ENCODE peak calls at places on chromosomes 12 and 14, in six cellular contexts. L, Y, E, H, U and J are unnamed samples. For H3K4me1, the result is how much of the 10 kb centered on the place peaks cover.

GRCh38 chr14:69263771-69264170 is 3.8 kb downstream of the GALNT16 start:
- DNase-seq in U (no peak), L (no peak), Y (no peak), H (no peak), E (no peak), J (no peak)

GRCh38 chr12:108915632-108916133 is 35.8 kb downstream of the DAO start:
- DNase-seq in Y (no peak), U (no peak), E (no peak), H (no peak), L (no peak), J (no peak)

GRCh38 chr12:55734595-55734994 is 5.8 kb upstream of the CD63 start:
- DNase-seq in H (no peak), L (no peak), U (no peak), E (no peak), Y (no peak), J (no peak)

GRCh38 chr12:64912501-64912900 is 88.1 kb downstream of the TBC1D30 start:
- DNase-seq in Y (no peak), H (no peak), L (no peak), U (no peak), E (no peak), J (no peak)

GRCh38 chr12:91744613-91745012 is 401.0 kb downstream of the BTG1 start:
- DNase-seq in H (no peak), Y (no peak), E (no peak), L (no peak), U (no peak), J (no peak)

GRCh38 chr12:87845995-87846483 is 183.2 kb downstream of the C12orf50 start:
- DNase-seq in E (no peak), Y (no peak), L (peak), U (no peak), H (no peak), J (no peak)

GRCh38 chr12:66191547-66192126 is 2.6 kb downstream of the IRAK3 start:
- DNase-seq in H (no peak), Y (no peak), L (no peak), U (no peak), E (no peak), J (no peak)

GRCh38 chr12:82574191-82574590 is 112.5 kb upstream of the TMTC2 start:
- DNase-seq in U (no peak), Y (no peak), L (no peak), E (no peak), H (no peak), J (no peak)

GRCh38 chr12:58176296-58176869 is 235.0 kb downstream of the ATP23 start:
- DNase-seq in Y (no peak), E (peak), U (no peak), H (no peak), L (peak), J (peak)

GRCh38 chr14:103880334-103880985 is 33.1 kb upstream of the PPP1R13B start:
- DNase-seq in U (peak), E (no peak), H (peak), Y (no peak), L (peak), J (peak)

GRCh38 chr12:80262372-80263170 is 163.2 kb downstream of the OTOGL start:
- DNase-seq in U (no peak), L (no peak), E (no peak), H (no peak), Y (no peak), J (no peak)

GRCh38 chr12:109621271-109621671 is 47.7 kb downstream of the MVK start:
- DNase-seq in U (no peak), Y (no peak), H (no peak), L (no peak), E (no peak), J (no peak)

GRCh38 chr12:4293299-4293941 is 19.9 kb downstream of the CCND2 start:
- DNase-seq in E (no peak), U (no peak), Y (no peak), H (no peak), L (no peak), J (no peak)

GRCh38 chr12:116263844-116264243 is 13.6 kb downstream of the MED13L start:
- DNase-seq in L (peak), H (no peak), Y (no peak), U (no peak), E (no peak), J (no peak)

GRCh38 chr12:92469837-92470236 is 233.0 kb upstream of the PLEKHG7 start:
- DNase-seq in U (no peak), Y (no peak), E (peak), H (peak), L (no peak), J (no peak)

GRCh38 chr14:54647378-54647777 is 80.5 kb downstream of the SAMD4A start:
- DNase-seq in U (no peak), H (no peak), Y (no peak), E (no peak), L (no peak), J (no peak)

GRCh38 chr14:73896521-73896920 is 9.9 kb downstream of the ZNF410 start:
- DNase-seq in E (no peak), H (no peak), U (no peak), Y (no peak), L (no peak), J (no peak)

GRCh38 chr12:51415931-51416330 is 8.7 kb upstream of the SLC4A8 start:
- DNase-seq in H (no peak), L (no peak), Y (no peak), U (no peak), E (no peak), J (no peak)

GRCh38 chr14:30638926-30639325 is 16.8 kb downstream of the SCFD1 start:
- DNase-seq in Y (no peak), E (no peak), L (no peak), U (no peak), H (no peak), J (no peak)

GRCh38 chr14:34364201-34364600 is 97.8 kb downstream of the SPTSSA start:
- DNase-seq in E (no peak), L (no peak), U (no peak), H (no peak), Y (no peak), J (no peak)

GRCh38 chr14:34365309-34365915 is 96.6 kb downstream of the SPTSSA start:
- DNase-seq in U (no peak), H (no peak), Y (no peak), E (peak), L (peak), J (no peak)

GRCh38 chr14:34372766-34373165 is 89.3 kb downstream of the SPTSSA start:
- DNase-seq in L (no peak), H (no peak), E (no peak), Y (no peak), U (no peak), J (no peak)

GRCh38 chr14:34368115-34368970 is 93.7 kb downstream of the SPTSSA start:
- DNase-seq in H (no peak), U (no peak), L (no peak), Y (no peak), E (peak), J (peak)

DNA sequence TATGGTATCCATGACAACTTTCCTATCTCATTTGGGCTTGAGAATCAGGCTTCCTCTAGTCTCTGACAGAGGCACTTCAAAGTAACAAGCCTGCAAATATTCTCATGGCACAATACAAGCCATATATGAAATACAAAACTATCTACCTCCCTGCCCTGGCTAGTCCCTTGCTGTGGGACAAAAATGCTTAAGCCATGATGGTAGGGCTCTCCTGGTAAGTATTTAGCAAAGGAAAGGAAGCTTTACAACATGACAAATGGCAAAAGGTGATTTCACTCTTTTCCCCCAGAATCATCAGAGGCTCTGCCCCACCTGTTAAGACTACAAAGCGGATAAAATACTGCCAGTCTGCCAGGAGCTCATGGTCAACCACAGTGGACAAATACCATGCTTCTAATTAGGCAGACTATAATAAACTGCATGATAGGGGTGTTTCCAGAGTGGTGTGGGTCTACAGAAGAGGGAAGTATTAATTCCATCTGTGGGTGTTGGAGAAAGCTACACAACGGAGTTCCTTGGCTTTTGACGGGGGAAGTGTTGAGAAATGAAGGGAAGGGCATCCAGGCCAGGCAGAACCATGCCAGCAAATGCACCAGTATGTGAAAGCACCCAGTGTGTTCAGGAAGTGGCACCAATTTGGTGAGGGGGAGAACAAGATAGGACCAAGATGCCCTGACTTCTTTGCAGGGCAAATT is 92.9 kb downstream of the SPTSSA start:
- DNase-seq in L (no peak), U (no peak), H (no peak), E (no peak), Y (no peak), J (no peak)
- H3K27ac ChIP-seq in L (no peak), U (no peak), H (no peak), E (peak), Y (no peak), J (peak)

DNA sequence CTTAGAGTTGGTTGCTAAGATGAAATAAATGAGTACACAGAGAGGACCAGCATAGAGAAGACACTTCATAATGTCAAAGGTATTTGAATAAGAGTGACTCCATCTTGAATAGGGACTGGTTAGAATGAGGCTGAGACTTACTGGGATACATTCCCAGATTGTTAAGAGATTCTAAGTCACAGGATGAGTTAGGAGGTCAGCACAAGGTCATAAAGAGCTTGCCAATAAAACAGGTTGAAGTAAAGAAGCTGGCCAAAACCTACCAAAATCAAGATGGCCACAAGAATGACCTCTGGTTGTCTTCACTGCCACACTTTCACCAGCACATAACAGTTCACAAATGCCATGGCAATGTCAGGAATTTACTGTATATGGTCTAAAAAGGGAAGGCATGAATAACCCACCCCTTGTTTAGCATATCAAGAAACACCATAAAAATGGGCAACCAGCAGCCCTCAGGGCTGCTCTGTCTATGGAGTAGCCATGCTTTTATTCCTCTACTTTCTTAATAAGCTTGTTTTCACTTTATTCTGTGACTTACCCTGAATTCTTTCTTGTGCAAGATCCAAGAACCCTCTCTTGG is 8.3 kb upstream of the SERPINA1 start:
- DNase-seq in U (no peak), Y (no peak), H (no peak), E (no peak), L (no peak), J (no peak)
- H3K4me1 ChIP-seq in U (under half), Y (under half), H (under half), E (under half), L (under half), J (under half)

GRCh38 chr14:25836647-25837046 is 761.2 kb downstream of the NOVA1 start:
- DNase-seq in Y (no peak), E (no peak), L (no peak), H (no peak), U (no peak), J (no peak)

GRCh38 chr14:25833341-25834121 is 764.3 kb downstream of the NOVA1 start:
- DNase-seq in Y (no peak), U (no peak), L (peak), H (no peak), E (peak), J (peak)

GRCh38 chr14:25841226-25841625 is 756.6 kb downstream of the NOVA1 start:
- DNase-seq in E (no peak), H (no peak), L (no peak), Y (no peak), U (no peak), J (no peak)

GRCh38 chr14:25837431-25837950 is 760.3 kb downstream of the NOVA1 start:
- DNase-seq in H (no peak), Y (no peak), U (no peak), E (no peak), L (no peak), J (no peak)
- H3K27ac ChIP-seq in H (no peak), Y (no peak), U (no peak), E (no peak), L (no peak), J (no peak)

GRCh38 chr12:46369474-46370379 is 2.8 kb downstream of the SLC38A2 start:
- DNase-seq in U (no peak), E (no peak), L (no peak), Y (no peak), H (no peak), J (no peak)
- H3K4me1 ChIP-seq in U (under half), E (half or more), L (under half), Y (under half), H (under half), J (under half)

DNA sequence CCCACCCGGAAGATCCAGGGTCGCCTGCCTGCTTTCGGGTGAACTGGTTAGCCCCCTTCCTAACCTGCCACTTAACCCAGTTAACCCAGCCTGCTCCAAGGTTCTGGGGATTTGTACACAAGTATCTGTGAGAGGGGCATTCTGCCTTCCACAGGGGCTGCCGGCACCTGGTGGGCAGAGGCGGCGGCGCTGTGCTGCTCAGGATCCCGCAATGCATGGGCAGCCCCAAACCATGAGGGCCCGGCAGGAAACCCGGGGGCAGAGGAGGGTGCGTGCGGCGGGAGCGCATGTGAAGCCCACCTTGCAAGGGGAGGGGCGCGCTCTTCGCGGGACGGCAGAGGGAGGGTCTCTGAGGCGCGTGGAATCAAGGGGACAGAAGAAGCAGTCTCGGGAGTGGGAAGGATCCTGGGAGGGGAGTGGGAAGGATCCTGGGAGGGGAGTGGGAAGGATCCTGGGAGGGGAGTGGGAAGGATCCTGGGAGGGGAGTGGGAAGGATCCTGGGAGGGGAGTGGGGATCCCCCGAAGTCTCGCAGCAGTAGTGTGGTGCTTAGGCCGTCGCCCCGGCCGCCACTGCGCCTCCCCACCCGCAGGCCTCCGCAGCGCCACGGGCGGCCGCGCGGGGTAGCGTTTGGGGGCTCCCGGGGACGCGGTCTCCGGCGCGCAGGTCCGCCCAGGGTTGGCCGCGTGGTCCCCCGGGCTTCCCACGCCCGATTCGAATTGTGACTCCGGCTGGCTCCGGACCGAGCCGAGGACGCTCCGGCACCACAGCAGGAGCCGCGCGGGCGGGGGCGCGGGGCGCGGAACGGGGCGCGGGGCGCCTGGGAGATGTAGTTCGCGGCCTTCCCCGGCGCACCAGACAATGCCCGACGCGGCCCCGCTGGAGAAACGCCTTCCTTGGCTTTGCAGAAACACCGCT is 4.9 kb upstream of the MTA1 start:
- DNase-seq in L (peak), E (peak), H (peak), Y (peak), U (peak), J (peak)
- H3K27ac ChIP-seq in L (no peak), E (peak), H (no peak), Y (no peak), U (no peak), J (peak)

DNA sequence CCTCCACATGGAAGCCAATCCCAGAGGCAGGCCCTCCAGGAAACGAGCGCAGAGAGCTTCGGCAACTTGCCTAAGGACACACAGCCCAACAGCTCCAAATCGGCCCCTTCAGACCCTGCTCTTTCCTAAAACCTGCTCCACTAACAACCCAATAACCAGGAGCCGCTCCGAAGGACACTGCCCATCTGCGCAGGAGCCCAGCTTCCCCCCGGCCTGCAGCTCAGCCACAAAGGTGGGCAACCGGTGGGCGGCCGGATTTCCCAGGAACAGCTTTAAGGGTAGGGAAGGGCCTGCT is 13.6 kb downstream of the RAB35 start:
- DNase-seq in E (no peak), H (no peak), Y (no peak), L (no peak), U (no peak), J (no peak)
- H3K4me1 ChIP-seq in E (under half), H (under half), Y (under half), L (under half), U (under half), J (under half)